ENCODE peak calls at places on chromosomes 3 and 15, in six cellular contexts. X is lower leg skin, H is pancreas, Q is WTC11, L is HS-5, P is hypothalamus. I is an unnamed sample.

GRCh38 chr15:57205999-57206398 is 170.3 kb upstream of the CGNL1 start:
- DNase-seq in X (no peak), H (no peak), Q (no peak), L (no peak), P (no peak), I (no peak)

GRCh38 chr3:15367059-15367458 is 34.7 kb upstream of the SH3BP5 start:
- DNase-seq in X (no peak), H (no peak), Q (no peak), L (no peak), P (no peak), I (no peak)

GRCh38 chr15:74531144-74531811 is 9.7 kb upstream of the ARID3B start:
- DNase-seq in X (no peak), H (no peak), Q (peak), L (peak), P (no peak), I (peak)

GRCh38 chr15:88258021-88258641 is 1.6 kb upstream of the NTRK3 start:
- DNase-seq in X (no peak), H (peak), Q (peak), L (no peak), P (peak), I (no peak)

GRCh38 chr3:174783502-174783901 is 75.6 kb upstream of the NAALADL2 start:
- DNase-seq in X (no peak), H (no peak), Q (no peak), L (no peak), P (no peak), I (no peak)

GRCh38 chr3:50123394-50124361 is 31.4 kb upstream of the SEMA3F start:
- DNase-seq in X (no peak), H (no peak), Q (no peak), L (no peak), P (no peak), I (no peak)

GRCh38 chr15:78194568-78194925 is 39.8 kb downstream of the ACSBG1 start:
- DNase-seq in X (no peak), H (peak), Q (no peak), L (no peak), P (no peak), I (no peak)

GRCh38 chr3:72601049-72601448 is 247.2 kb downstream of the SHQ1 start:
- DNase-seq in X (no peak), H (no peak), Q (no peak), L (no peak), P (no peak), I (no peak)

GRCh38 chr3:9784876-9785443 is 7.3 kb downstream of the TADA3 start:
- DNase-seq in X (no peak), H (no peak), Q (no peak), L (no peak), P (no peak), I (no peak)

GRCh38 chr3:186902154-186902553 is 28.2 kb upstream of the ST6GAL1 start:
- DNase-seq in X (no peak), H (no peak), Q (no peak), L (no peak), P (no peak), I (no peak)

GRCh38 chr3:12961726-12962036 is 111.5 kb downstream of the IQSEC1 start:
- DNase-seq in X (no peak), H (no peak), Q (no peak), L (no peak), P (no peak), I (no peak)

GRCh38 chr3:32794487-32795308 is 23.1 kb upstream of the TRIM71 start:
- DNase-seq in X (no peak), H (peak), Q (no peak), L (no peak), P (no peak), I (no peak)

GRCh38 chr15:61186905-61187865 is 41.9 kb downstream of the RORA start:
- DNase-seq in X (no peak), H (no peak), Q (no peak), L (no peak), P (no peak), I (no peak)

GRCh38 chr3:130963878-130964277 is 62.7 kb downstream of the ASTE1 start:
- DNase-seq in X (no peak), H (no peak), Q (no peak), L (peak), P (no peak), I (peak)

GRCh38 chr15:84736375-84736774 is 12.0 kb upstream of the ZNF592 start:
- DNase-seq in X (no peak), H (no peak), Q (no peak), L (no peak), P (no peak), I (no peak)

GRCh38 chr3:63325386-63325785 is 47.3 kb downstream of the SYNPR start:
- DNase-seq in X (no peak), H (no peak), Q (no peak), L (no peak), P (no peak), I (no peak)

GRCh38 chr15:56342653-56343052 is 22.6 kb upstream of the TEX9 start:
- DNase-seq in X (no peak), H (no peak), Q (no peak), L (no peak), P (no peak), I (no peak)

GRCh38 chr3:164752814-164753213 is 325.5 kb downstream of the SI start:
- DNase-seq in X (no peak), H (no peak), Q (no peak), L (no peak), P (no peak), I (no peak)